ENCODE peak calls at places on chromosomes 1 and 21, in seven cellular contexts. D is sigmoid colon, Y is A549, G is tibial nerve, O is ovary, T is stomach, J is adrenal gland. I is an unnamed sample.

GRCh38 chr1:76587213-76587612 is 280.1 kb upstream of the ST6GALNAC5 start:
- DNase-seq in D (no peak), Y (no peak), G (no peak), O (no peak), T (no peak), J (no peak), I (no peak)

GRCh38 chr1:65278344-65279091 is 30.8 kb upstream of the DNAJC6 start:
- DNase-seq in D (no peak), Y (no peak), G (no peak), O (no peak), T (no peak), J (no peak), I (no peak)

GRCh38 chr1:34479731-34480130 is 275.1 kb upstream of the GJB5 start:
- DNase-seq in D (no peak), Y (no peak), G (no peak), O (no peak), T (no peak), J (no peak), I (no peak)

GRCh38 chr21:34762761-34763160 is 94.0 kb downstream of the CLIC6 start:
- DNase-seq in D (no peak), Y (no peak), G (no peak), O (no peak), T (no peak), J (no peak), I (no peak)

GRCh38 chr1:100455478-100456072 is 82.4 kb upstream of the GPR88 start:
- DNase-seq in D (no peak), Y (no peak), G (no peak), O (no peak), T (no peak), J (no peak), I (no peak)

GRCh38 chr1:6262570-6263420 is 1.9 kb upstream of the GPR153 start:
- DNase-seq in D (peak), Y (no peak), G (no peak), O (peak), T (no peak), J (no peak), I (peak)

GRCh38 chr21:35348686-35349085 is 299.6 kb upstream of the RUNX1 start:
- DNase-seq in D (no peak), Y (no peak), G (no peak), O (no peak), T (no peak), J (no peak), I (no peak)

GRCh38 chr1:73722055-73722454 is 475.9 kb downstream of the LRRIQ3 start:
- DNase-seq in D (no peak), Y (no peak), G (no peak), O (no peak), T (no peak), J (no peak), I (no peak)

GRCh38 chr1:32507021-32507420 is 32.2 kb upstream of the ZBTB8A start:
- DNase-seq in D (no peak), Y (no peak), G (no peak), O (no peak), T (no peak), J (no peak), I (no peak)

GRCh38 chr1:235423214-235423652 is 56.0 kb downstream of the TBCE start:
- DNase-seq in D (no peak), Y (no peak), G (no peak), O (no peak), T (no peak), J (no peak), I (no peak)

GRCh38 chr1:226738421-226738994 is 574 bp downstream of the ITPKB start:
- DNase-seq in D (no peak), Y (no peak), G (no peak), O (peak), T (peak), J (peak), I (peak)

GRCh38 chr1:61518670-61519400 is 206.1 kb downstream of the TM2D1 start:
- DNase-seq in D (no peak), Y (no peak), G (no peak), O (no peak), T (no peak), J (no peak), I (no peak)

GRCh38 chr1:15103906-15104305 is 49.6 kb upstream of the TMEM51 start:
- DNase-seq in D (no peak), Y (no peak), G (no peak), O (no peak), T (no peak), J (no peak), I (no peak)

GRCh38 chr1:179883739-179884138 is 1.7 kb downstream of the TOR1AIP1 start:
- DNase-seq in D (no peak), Y (no peak), G (no peak), O (no peak), T (no peak), J (no peak), I (no peak)

GRCh38 chr1:221117133-221117532 is 237.9 kb downstream of the HLX start:
- DNase-seq in D (no peak), Y (no peak), G (no peak), O (no peak), T (no peak), J (no peak), I (no peak)

GRCh38 chr1:115476616-115477015 is 138.6 kb upstream of the NGF start:
- DNase-seq in D (no peak), Y (no peak), G (no peak), O (no peak), T (no peak), J (no peak), I (no peak)

GRCh38 chr1:46489638-46490602 is at the start of gene DMBX1:
- DNase-seq in D (no peak), Y (peak), G (no peak), O (no peak), T (peak), J (peak), I (peak)

GRCh38 chr1:111032295-111032897 is 68.7 kb upstream of the LRIF1 start:
- DNase-seq in D (no peak), Y (peak), G (peak), O (no peak), T (no peak), J (peak), I (peak)

GRCh38 chr1:174956086-174956485 is 43.7 kb upstream of the CACYBP start:
- DNase-seq in D (no peak), Y (no peak), G (no peak), O (no peak), T (no peak), J (no peak), I (no peak)

GRCh38 chr1:227938911-227939790 is 8.6 kb downstream of the WNT9A start:
- DNase-seq in D (peak), Y (no peak), G (no peak), O (no peak), T (peak), J (no peak), I (no peak)

GRCh38 chr1:228341814-228342626 is 64.6 kb downstream of the TRIM11 start:
- DNase-seq in D (peak), Y (no peak), G (no peak), O (peak), T (no peak), J (peak), I (no peak)

GRCh38 chr1:1082239-1083180 is 8.4 kb upstream of the RNF223 start:
- DNase-seq in D (peak), Y (no peak), G (no peak), O (peak), T (peak), J (peak), I (peak)

GRCh38 chr1:19786988-19787423 is 12.7 kb downstream of the TMCO4 start:
- DNase-seq in D (no peak), Y (no peak), G (no peak), O (no peak), T (peak), J (no peak), I (no peak)

GRCh38 chr1:192235127-192235526 is 76.9 kb downstream of the RGS18 start:
- DNase-seq in D (no peak), Y (no peak), G (no peak), O (no peak), T (no peak), J (no peak), I (no peak)

GRCh38 chr1:229888561-229889001 is 178.5 kb upstream of the GALNT2 start:
- DNase-seq in D (no peak), Y (no peak), G (peak), O (no peak), T (no peak), J (no peak), I (peak)

GRCh38 chr1:235998812-235999211 is 66.1 kb downstream of the NID1 start:
- DNase-seq in D (no peak), Y (no peak), G (no peak), O (no peak), T (no peak), J (no peak), I (no peak)

GRCh38 chr1:156749429-156750118 is 1.9 kb downstream of the HDGF start:
- DNase-seq in D (no peak), Y (no peak), G (no peak), O (no peak), T (peak), J (no peak), I (no peak)

GRCh38 chr1:50332941-50333594 is 90.2 kb downstream of the DMRTA2 start:
- DNase-seq in D (no peak), Y (peak), G (peak), O (peak), T (peak), J (peak), I (peak)

GRCh38 chr1:235246022-235246948 is 81.7 kb downstream of the ARID4B start:
- DNase-seq in D (no peak), Y (no peak), G (no peak), O (no peak), T (no peak), J (no peak), I (no peak)

GRCh38 chr1:220990417-220991337 is 111.4 kb downstream of the HLX start:
- DNase-seq in D (no peak), Y (no peak), G (no peak), O (no peak), T (no peak), J (no peak), I (no peak)

GRCh38 chr1:93976711-93977328 is 67.6 kb upstream of the GCLM start:
- DNase-seq in D (no peak), Y (no peak), G (no peak), O (no peak), T (no peak), J (no peak), I (no peak)

GRCh38 chr1:161226320-161226711 is 456 bp downstream of the TOMM40L start:
- DNase-seq in D (no peak), Y (no peak), G (no peak), O (no peak), T (no peak), J (no peak), I (no peak)

GRCh38 chr1:219416598-219417238 is 196.2 kb downstream of the ZC3H11B start:
- DNase-seq in D (peak), Y (no peak), G (peak), O (peak), T (peak), J (peak), I (peak)

GRCh38 chr1:184930232-184930631 is 44.1 kb downstream of the NIBAN1 start:
- DNase-seq in D (no peak), Y (no peak), G (no peak), O (no peak), T (no peak), J (no peak), I (no peak)

GRCh38 chr1:153626929-153627796 is at the start of gene S100A13:
- DNase-seq in D (peak), Y (peak), G (peak), O (peak), T (peak), J (peak), I (peak)

GRCh38 chr1:234858722-234859121 is 248.7 kb upstream of the IRF2BP2 start:
- DNase-seq in D (no peak), Y (no peak), G (no peak), O (no peak), T (no peak), J (no peak), I (no peak)

GRCh38 chr1:67560580-67561285 is 124.3 kb upstream of the GADD45A start:
- DNase-seq in D (peak), Y (no peak), G (no peak), O (no peak), T (no peak), J (no peak), I (no peak)

GRCh38 chr1:67563684-67564083 is 121.3 kb upstream of the GADD45A start:
- DNase-seq in D (no peak), Y (no peak), G (no peak), O (no peak), T (no peak), J (no peak), I (no peak)

GRCh38 chr1:67564193-67564592 is 120.8 kb upstream of the GADD45A start:
- DNase-seq in D (peak), Y (no peak), G (peak), O (no peak), T (no peak), J (no peak), I (no peak)

GRCh38 chr1:67559222-67559700 is 125.7 kb upstream of the GADD45A start:
- DNase-seq in D (peak), Y (peak), G (no peak), O (peak), T (no peak), J (no peak), I (peak)

DNA sequence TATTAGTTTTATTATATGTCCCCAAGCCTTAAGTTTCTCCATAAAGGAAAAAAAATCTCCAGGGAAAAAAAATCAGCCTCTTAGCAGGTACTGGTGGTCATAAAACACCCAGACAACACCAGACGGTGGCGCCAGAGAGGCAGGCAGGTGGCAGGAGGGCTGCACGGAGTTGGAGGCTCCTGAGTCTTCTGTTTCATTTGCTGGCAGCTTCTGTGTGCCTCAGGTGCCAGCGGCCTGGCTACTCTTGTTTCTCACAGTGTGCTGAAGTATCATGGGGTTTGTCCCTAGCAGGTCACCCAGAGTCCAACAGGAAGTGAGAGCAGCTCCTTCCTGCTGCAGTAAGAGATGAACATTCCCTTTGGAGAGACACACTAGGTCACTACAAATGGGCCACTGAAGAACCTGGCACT is 123.3 kb upstream of the GADD45A start:
- DNase-seq in D (peak), Y (peak), G (peak), O (peak), T (peak), J (peak), I (peak)
- TF ChIP-seq POLR2A in D (no peak), Y (no peak), G (no peak), O (no peak), T (no peak), J (no peak), I (no peak)

GRCh38 chr1:214440219-214440965 is 111.0 kb downstream of the PTPN14 start:
- DNase-seq in D (no peak), Y (no peak), G (no peak), O (no peak), T (no peak), J (no peak), I (no peak)

GRCh38 chr1:214439352-214440119 is 111.9 kb downstream of the PTPN14 start:
- DNase-seq in D (no peak), Y (no peak), G (no peak), O (peak), T (peak), J (peak), I (peak)

GRCh38 chr1:214438530-214438929 is 112.9 kb downstream of the PTPN14 start:
- DNase-seq in D (no peak), Y (no peak), G (no peak), O (no peak), T (no peak), J (no peak), I (no peak)

GRCh38 chr1:214435867-214436266 is 115.5 kb downstream of the PTPN14 start:
- DNase-seq in D (no peak), Y (no peak), G (no peak), O (no peak), T (no peak), J (no peak), I (no peak)

GRCh38 chr1:214438059-214438458 is 113.3 kb downstream of the PTPN14 start:
- DNase-seq in D (no peak), Y (no peak), G (no peak), O (peak), T (no peak), J (no peak), I (peak)
- TF ChIP-seq POLR2A in D (no peak), Y (no peak), G (no peak), O (no peak), T (no peak), J (no peak), I (no peak)

GRCh38 chr1:147172168-147173016 is at the start of gene PRKAB2:
- DNase-seq in D (peak), Y (peak), G (peak), O (peak), T (peak), J (peak), I (peak)
- TF ChIP-seq POLR2A in D (peak), Y (peak), G (peak), O (peak), T (no peak), J (peak), I (peak)

DNA sequence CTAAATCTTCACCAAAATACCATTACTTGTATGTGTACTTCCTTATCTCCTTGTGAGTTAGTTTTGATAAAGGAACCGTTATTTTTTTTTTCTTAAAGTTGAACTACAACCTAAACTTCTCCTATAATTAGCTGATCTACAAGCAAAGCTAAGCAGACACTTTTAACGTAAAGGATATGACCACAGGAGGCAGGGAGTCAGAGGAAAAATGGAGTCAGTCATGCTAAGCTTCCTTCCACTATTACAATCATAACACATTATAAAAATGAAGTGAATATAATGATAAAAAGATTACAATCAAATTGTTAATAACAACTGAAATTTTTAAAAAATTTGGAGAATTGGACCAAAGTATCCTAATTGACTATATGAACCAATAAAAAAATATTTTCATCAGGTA is 892.6 kb downstream of the KCNT2 start:
- DNase-seq in D (no peak), Y (no peak), G (no peak), O (no peak), T (no peak), J (no peak), I (no peak)
- TF ChIP-seq POLR2A in D (no peak), Y (no peak), G (no peak), O (no peak), T (no peak), J (no peak), I (no peak)

DNA sequence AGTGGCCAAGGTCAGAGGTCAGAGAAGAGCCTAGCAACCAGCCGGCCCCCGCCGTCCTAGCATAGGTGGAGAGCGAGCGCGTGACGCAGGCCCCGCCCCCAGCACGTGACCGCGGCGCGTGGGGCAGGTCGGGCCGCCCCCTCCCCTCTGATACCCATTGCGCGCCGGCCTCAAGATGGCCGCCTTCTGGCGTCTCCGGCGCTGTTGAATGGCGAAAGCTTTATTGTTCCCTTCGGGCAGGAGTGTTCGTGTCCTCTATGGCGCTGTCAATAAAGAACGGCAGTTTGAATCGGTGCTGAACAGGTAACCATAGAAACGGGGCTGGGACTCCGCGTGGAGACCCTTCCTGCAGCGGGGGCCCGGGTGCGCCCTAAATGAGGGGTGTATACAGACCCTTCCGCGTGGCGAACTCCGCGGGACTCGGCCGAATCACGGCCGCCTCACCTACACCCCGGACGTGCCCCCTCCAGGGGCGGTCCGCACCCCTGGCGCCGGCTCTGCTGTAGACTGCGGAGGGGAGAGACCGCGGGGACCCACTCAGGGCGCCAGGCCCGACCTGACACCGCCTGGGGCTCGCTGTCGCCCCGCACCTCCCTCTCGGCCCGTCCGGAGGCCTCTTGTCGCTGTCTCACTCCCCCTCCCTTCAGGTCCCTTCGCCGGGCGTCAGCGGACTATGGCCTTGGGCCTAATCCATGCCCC is at the start of gene ZBTB40:
- DNase-seq in D (peak), Y (peak), G (peak), O (peak), T (peak), J (peak), I (peak)
- TF ChIP-seq POLR2A in D (peak), Y (peak), G (peak), O (peak), T (no peak), J (peak), I (no peak)

DNA sequence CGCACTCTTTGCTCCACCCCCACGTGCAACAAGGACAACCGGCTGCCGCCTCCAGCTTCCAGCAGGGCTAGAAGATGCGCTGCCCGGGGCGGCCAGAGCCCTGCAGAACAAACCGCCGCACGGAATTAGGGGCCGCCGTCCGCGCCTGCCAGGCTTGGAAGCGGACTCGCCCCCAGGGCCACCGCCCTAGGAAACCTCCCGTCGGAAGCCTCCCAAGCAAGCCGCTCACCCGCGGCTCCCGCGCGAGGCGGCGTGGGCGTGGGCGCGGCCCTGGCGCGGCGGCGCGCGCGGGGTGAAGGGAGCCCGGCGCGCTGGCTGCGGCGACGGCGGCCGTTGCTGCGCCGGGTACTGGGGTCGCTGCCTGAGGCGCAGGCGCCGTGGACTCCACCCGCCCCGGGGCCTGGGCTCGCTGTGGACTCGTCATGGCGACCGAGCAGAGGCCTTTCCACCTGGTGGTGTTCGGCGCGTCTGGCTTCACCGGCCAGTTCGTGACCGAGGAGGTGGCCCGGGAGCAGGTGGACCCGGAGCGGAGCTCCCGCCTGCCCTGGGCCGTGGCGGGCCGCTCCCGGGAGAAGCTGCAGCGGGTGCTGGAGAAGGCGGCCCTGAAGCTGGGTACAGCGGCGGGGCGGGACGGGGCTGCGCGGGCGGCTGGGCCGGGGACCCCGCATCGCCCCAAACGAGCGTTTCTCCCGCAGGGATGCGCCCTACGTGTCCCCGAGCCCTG is at the start of gene SCCPDH:
- DNase-seq in D (peak), Y (peak), G (peak), O (peak), T (peak), J (peak), I (peak)
- TF ChIP-seq POLR2A in D (no peak), Y (peak), G (peak), O (no peak), T (no peak), J (peak), I (no peak)

I was measured in testis.